ENCODE peak calls at places on chromosome 19, in ten cellular contexts. J is astrocyte of the spinal cord, D is right atrium auricular region, Q is pancreas, H is IMR-90, I is fibroblast of lung, Y is cardiac muscle cell, G is MCF 10A, B is PC-9, C is neural progenitor cell. R is an unnamed sample.

GRCh38 chr19:8697671-8698432 is 743 bp downstream of the ACTL9 start:
- DNase-seq in J (no peak), D (no peak), Q (peak; percentile 39), H (no peak), I (no peak), Y (no peak), G (no peak), B (no peak), C (peak; percentile 41), R (peak; percentile 86)

GRCh38 chr19:43479961-43480561 is 14.7 kb upstream of the LYPD3 start:
- DNase-seq in J (no peak), D (no peak), Q (no peak), H (no peak), I (no peak), Y (no peak), G (no peak), B (no peak), C (no peak), R (no peak)

GRCh38 chr19:48405850-48406249 is 12.4 kb downstream of the GRIN2D start:
- DNase-seq in J (no peak), D (no peak), Q (no peak), H (peak; percentile 18), I (peak; percentile 29), Y (no peak), G (no peak), B (no peak), C (no peak), R (no peak)

GRCh38 chr19:39825093-39825463 is 8.9 kb downstream of the DYRK1B start:
- DNase-seq in J (no peak), D (no peak), Q (peak; percentile 70), H (no peak), I (no peak), Y (no peak), G (no peak), B (no peak), C (no peak), R (no peak)

GRCh38 chr19:56912406-56912805 is 71.9 kb upstream of the PEG3 start:
- DNase-seq in J (no peak), D (no peak), Q (no peak), H (no peak), I (no peak), Y (no peak), G (no peak), B (no peak), C (no peak), R (no peak)

GRCh38 chr19:12788682-12789097 is 2.6 kb upstream of the JUNB start:
- DNase-seq in J (peak; percentile 66), D (peak; percentile 88), Q (peak; percentile 91), H (peak; percentile 75), I (no peak), Y (peak; percentile 78), G (peak; percentile 88), B (peak; percentile 80), C (peak; percentile 70), R (no peak)

GRCh38 chr19:35000647-35001501 is 751 bp downstream of the GRAMD1A start:
- DNase-seq in J (peak; percentile 47), D (no peak), Q (peak; percentile 87), H (peak; percentile 50), I (peak; percentile 61), Y (peak; percentile 45), G (peak; percentile 42), B (no peak), C (peak; percentile 43), R (no peak)

GRCh38 chr19:35213678-35214632 is 14.6 kb downstream of the FAM187B start:
- DNase-seq in J (peak; percentile 16), D (peak; percentile 84), Q (peak; percentile 58), H (peak; percentile 64), I (peak; percentile 20), Y (peak; percentile 91), G (peak; percentile 99), B (peak; percentile 72), C (no peak), R (no peak)

GRCh38 chr19:1064661-1065605 is 2.0 kb upstream of the ARHGAP45 start:
- DNase-seq in J (peak; percentile 44), D (no peak), Q (peak; percentile 88), H (peak; percentile 68), I (peak; percentile 67), Y (peak; percentile 72), G (peak; percentile 74), B (peak; percentile 54), C (peak; percentile 87), R (no peak)
- TF ChIP-seq CTCF in J (peak; percentile 65), D (peak; percentile 77), Q (peak; percentile 63), H (peak; percentile 68), I (peak; percentile 47), Y (peak; percentile 65), G (peak; percentile 79), B (peak; percentile 62), C (peak; percentile 79), R (peak; percentile 71)

DNA sequence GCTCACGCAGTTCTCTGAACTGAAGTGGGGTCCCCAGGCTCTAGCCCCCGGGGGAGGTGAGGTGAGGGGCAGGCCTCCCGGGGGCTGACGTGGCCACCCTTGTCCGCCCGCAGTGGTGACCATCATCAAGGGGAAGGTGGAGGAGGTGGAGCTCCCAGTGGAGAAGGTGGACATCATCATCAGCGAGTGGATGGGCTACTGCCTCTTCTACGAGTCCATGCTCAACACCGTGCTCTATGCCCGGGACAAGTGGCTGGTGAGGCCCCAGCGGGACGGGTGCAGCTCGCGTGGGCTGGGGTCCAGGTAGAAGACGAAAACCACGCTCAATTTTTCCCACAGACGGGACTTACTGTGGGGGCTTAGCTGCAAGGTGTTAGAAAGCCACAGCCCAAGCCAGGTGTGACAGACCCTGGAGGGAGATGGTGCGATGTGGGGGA is 5.6 kb upstream of the ADM5 start:
- DNase-seq in J (no peak), D (no peak), Q (no peak), H (no peak), I (no peak), Y (no peak), G (no peak), B (no peak), C (no peak), R (no peak)
- TF ChIP-seq CTCF in J (no peak), D (no peak), Q (no peak), H (no peak), I (no peak), Y (no peak), G (no peak), B (no peak), C (no peak), R (no peak)

GRCh38 chr19:10269333-10270179 is 1.4 kb upstream of the ICAM1 start:
- DNase-seq in J (peak; percentile 74), D (peak; percentile 93), Q (peak; percentile 90), H (peak; percentile 65), I (peak; percentile 62), Y (peak; percentile 88), G (peak; percentile 78), B (peak; percentile 83), C (peak; percentile 87), R (peak; percentile 96)

GRCh38 chr19:10271543-10272086 is 695 bp downstream of the ICAM1 start:
- DNase-seq in J (no peak), D (no peak), Q (no peak), H (peak; percentile 56), I (no peak), Y (peak; percentile 51), G (peak; percentile 52), B (no peak), C (no peak), R (no peak)

GRCh38 chr19:10268077-10268476 is 2.8 kb upstream of the ICAM1 start:
- DNase-seq in J (no peak), D (no peak), Q (no peak), H (no peak), I (no peak), Y (no peak), G (no peak), B (no peak), C (no peak), R (no peak)

GRCh38 chr19:10270180-10270615 is 722 bp upstream of the ICAM1 start:
- DNase-seq in J (no peak), D (peak; percentile 84), Q (peak; percentile 77), H (no peak), I (no peak), Y (peak; percentile 68), G (peak; percentile 25), B (no peak), C (peak; percentile 20), R (peak; percentile 83)

GRCh38 chr19:10270616-10271394 is at the start of gene ICAM1:
- DNase-seq in J (peak; percentile 25), D (peak; percentile 88), Q (peak; percentile 78), H (peak; percentile 66), I (peak; percentile 62), Y (peak; percentile 95), G (peak; percentile 90), B (peak; percentile 77), C (peak; percentile 71), R (peak; percentile 88)
- TF ChIP-seq CTCF in J (no peak), D (no peak), Q (no peak), H (no peak), I (no peak), Y (no peak), G (no peak), B (peak; percentile 35), C (no peak), R (no peak)

DNA sequence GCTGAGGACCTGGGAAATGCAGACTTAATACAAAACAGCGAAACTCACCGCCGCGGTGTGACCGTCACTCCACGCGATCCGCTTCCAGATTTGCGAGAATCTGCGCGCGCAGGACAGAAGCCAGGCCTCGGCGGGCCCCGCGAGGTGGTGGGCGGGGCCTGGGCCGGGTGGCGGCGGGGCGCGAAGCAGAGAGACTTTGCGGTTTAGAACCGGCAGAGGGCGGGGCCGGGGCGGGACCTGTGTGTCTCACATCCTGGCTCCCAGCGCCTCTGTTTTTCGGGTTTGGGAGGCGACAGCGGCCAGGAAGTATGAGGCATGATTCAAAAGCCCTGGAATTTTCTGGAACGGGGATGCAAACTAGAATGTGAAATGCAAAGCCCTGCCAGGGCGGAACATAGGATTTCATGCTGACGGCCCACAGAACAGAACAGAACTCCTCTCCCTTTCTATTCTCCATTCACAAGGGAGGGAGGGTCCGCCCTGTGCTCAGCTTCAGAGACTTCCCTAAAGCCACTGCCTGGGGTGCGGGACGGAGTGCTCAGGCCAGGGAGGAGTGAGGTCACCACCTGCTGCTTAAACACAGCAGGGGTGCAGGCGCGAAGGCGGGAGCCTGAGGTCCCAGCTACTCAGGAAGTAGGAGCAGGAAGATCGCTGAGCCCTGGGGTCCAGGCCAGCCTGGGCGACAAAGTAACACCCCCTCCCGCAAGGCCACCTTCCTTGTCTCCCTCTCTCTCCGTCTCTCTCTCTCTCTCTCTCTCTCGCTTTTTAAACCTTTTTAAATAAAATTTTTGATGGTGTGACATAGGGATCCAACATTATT is 44.2 kb downstream of the ZNF611 start:
- DNase-seq in J (peak; percentile 96), D (peak; percentile 96), Q (peak; percentile 95), H (peak; percentile 93), I (peak; percentile 96), Y (peak; percentile 96), G (peak; percentile 97), B (peak; percentile 93), C (peak; percentile 95), R (peak; percentile 97)
- TF ChIP-seq CTCF in J (no peak), D (peak; percentile 38), Q (peak; percentile 35), H (no peak), I (no peak), Y (peak; percentile 24), G (no peak), B (peak; percentile 39), C (peak; percentile 29), R (peak; percentile 33)

R was measured in osteocyte.